ENCODE peak calls at places on chromosomes 2 and 18, in nine cellular contexts. One of them, this sample, is unnamed.
A peak's percentile ranks its signal among the peaks of the same experiment; 100 is the strongest.

GRCh38 chr2:138601438-138602165 is 100.0 kb downstream of the SPOPL start:
- DNase-seq in aorta: no peak
- DNase-seq in dorsolateral prefrontal cortex: no peak
- DNase-seq in AG04450: no peak
- DNase-seq in astrocyte of the spinal cord: peak; percentile 4
- DNase-seq in WERI-Rb-1: no peak
- DNase-seq in tibial artery: no peak
- DNase-seq in CD8-positive, alpha-beta T cell: no peak
- DNase-seq in CD8-positive, alpha-beta memory T cell: no peak
- DNase-seq in this sample: no peak

GRCh38 chr2:207625014-207625755 is at the start of gene METTL21A:
- DNase-seq in dorsolateral prefrontal cortex: peak; percentile 88
- DNase-seq in aorta: peak; percentile 90
- DNase-seq in tibial artery: peak; percentile 75
- DNase-seq in CD8-positive, alpha-beta T cell: peak; percentile 93
- DNase-seq in astrocyte of the spinal cord: peak; percentile 90
- DNase-seq in AG04450: no peak
- DNase-seq in WERI-Rb-1: peak; percentile 91
- DNase-seq in CD8-positive, alpha-beta memory T cell: peak; percentile 96
- DNase-seq in this sample: peak; percentile 99

GRCh38 chr2:197168705-197169104 is 141.9 kb downstream of the ANKRD44 start:
- DNase-seq in CD8-positive, alpha-beta T cell: peak; percentile 77
- DNase-seq in aorta: peak; percentile 73
- DNase-seq in WERI-Rb-1: peak; percentile 73
- DNase-seq in astrocyte of the spinal cord: peak; percentile 61
- DNase-seq in tibial artery: peak; percentile 61
- DNase-seq in CD8-positive, alpha-beta memory T cell: peak; percentile 71
- DNase-seq in dorsolateral prefrontal cortex: peak; percentile 25
- DNase-seq in AG04450: no peak
- DNase-seq in this sample: peak; percentile 86

GRCh38 chr18:79523738-79524180 is 128.0 kb downstream of the NFATC1 start:
- DNase-seq in tibial artery: peak; percentile 19
- DNase-seq in aorta: peak; percentile 48
- DNase-seq in AG04450: no peak
- DNase-seq in WERI-Rb-1: no peak
- DNase-seq in CD8-positive, alpha-beta T cell: peak; percentile 73
- DNase-seq in astrocyte of the spinal cord: no peak
- DNase-seq in CD8-positive, alpha-beta memory T cell: peak; percentile 87
- DNase-seq in dorsolateral prefrontal cortex: no peak
- DNase-seq in this sample: peak; percentile 75

GRCh38 chr18:5478261-5478660 is 65.5 kb downstream of the EPB41L3 start:
- DNase-seq in AG04450: no peak
- DNase-seq in aorta: no peak
- DNase-seq in CD8-positive, alpha-beta memory T cell: no peak
- DNase-seq in astrocyte of the spinal cord: no peak
- DNase-seq in dorsolateral prefrontal cortex: no peak
- DNase-seq in CD8-positive, alpha-beta T cell: no peak
- DNase-seq in tibial artery: no peak
- DNase-seq in WERI-Rb-1: no peak
- DNase-seq in this sample: no peak

GRCh38 chr2:150482667-150483260 is 4.7 kb downstream of the RND3 start:
- DNase-seq in AG04450: no peak
- DNase-seq in tibial artery: no peak
- DNase-seq in WERI-Rb-1: no peak
- DNase-seq in CD8-positive, alpha-beta T cell: no peak
- DNase-seq in astrocyte of the spinal cord: no peak
- DNase-seq in aorta: no peak
- DNase-seq in dorsolateral prefrontal cortex: no peak
- DNase-seq in CD8-positive, alpha-beta memory T cell: no peak
- DNase-seq in this sample: no peak

GRCh38 chr2:238856713-238857567 is 9.1 kb downstream of the TWIST2 start:
- DNase-seq in CD8-positive, alpha-beta T cell: no peak
- DNase-seq in CD8-positive, alpha-beta memory T cell: no peak
- DNase-seq in dorsolateral prefrontal cortex: no peak
- DNase-seq in aorta: no peak
- DNase-seq in WERI-Rb-1: no peak
- DNase-seq in tibial artery: no peak
- DNase-seq in AG04450: no peak
- DNase-seq in astrocyte of the spinal cord: no peak
- DNase-seq in this sample: no peak

GRCh38 chr18:45658756-45659155 is 43.5 kb downstream of the SLC14A2 start:
- DNase-seq in astrocyte of the spinal cord: peak; percentile 29
- DNase-seq in CD8-positive, alpha-beta T cell: no peak
- DNase-seq in dorsolateral prefrontal cortex: no peak
- DNase-seq in tibial artery: no peak
- DNase-seq in WERI-Rb-1: no peak
- DNase-seq in AG04450: no peak
- DNase-seq in CD8-positive, alpha-beta memory T cell: no peak
- DNase-seq in aorta: no peak
- DNase-seq in this sample: no peak

DNA sequence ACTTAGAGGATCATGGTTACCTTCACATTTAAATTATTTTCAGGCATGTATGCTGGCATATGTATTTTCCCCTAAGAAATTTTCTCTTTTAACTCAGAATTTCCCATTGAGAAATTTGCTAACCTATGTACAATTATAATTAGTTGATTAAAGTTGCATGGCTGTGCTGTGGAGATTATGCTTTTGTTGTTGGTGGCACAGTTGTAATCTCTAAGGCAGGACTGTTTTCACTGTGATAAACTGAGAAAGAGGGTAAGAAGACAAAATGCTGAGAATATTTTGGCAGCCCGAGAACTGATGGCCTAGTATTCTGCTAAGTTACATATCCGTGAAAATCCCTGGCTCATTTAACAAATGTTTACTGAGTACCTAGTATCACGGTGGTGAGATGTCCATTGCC is 1.4 kb downstream of the VRK2 start:
- DNase-seq in tibial artery: no peak
- DNase-seq in CD8-positive, alpha-beta T cell: no peak
- DNase-seq in CD8-positive, alpha-beta memory T cell: no peak
- DNase-seq in astrocyte of the spinal cord: no peak
- DNase-seq in aorta: no peak
- DNase-seq in WERI-Rb-1: no peak
- DNase-seq in AG04450: no peak
- DNase-seq in dorsolateral prefrontal cortex: no peak
- DNase-seq in this sample: no peak
- H3K4me3 ChIP-seq in tibial artery: no peak overlapping the region
- H3K4me3 ChIP-seq in CD8-positive, alpha-beta T cell: no peak overlapping the region
- H3K4me3 ChIP-seq in CD8-positive, alpha-beta memory T cell: no peak overlapping the region
- H3K4me3 ChIP-seq in astrocyte of the spinal cord: no peak overlapping the region
- H3K4me3 ChIP-seq in aorta: no peak overlapping the region
- H3K4me3 ChIP-seq in WERI-Rb-1: no peak overlapping the region
- H3K4me3 ChIP-seq in AG04450: no peak overlapping the region
- H3K4me3 ChIP-seq in dorsolateral prefrontal cortex: no peak overlapping the region
- H3K4me3 ChIP-seq in this sample: peak overlapping the region; percentile 85

GRCh38 chr2:62662131-62662530 is 43.4 kb upstream of the EHBP1 start:
- DNase-seq in dorsolateral prefrontal cortex: no peak
- DNase-seq in CD8-positive, alpha-beta memory T cell: no peak
- DNase-seq in astrocyte of the spinal cord: no peak
- DNase-seq in tibial artery: no peak
- DNase-seq in WERI-Rb-1: no peak
- DNase-seq in AG04450: no peak
- DNase-seq in aorta: no peak
- DNase-seq in CD8-positive, alpha-beta T cell: no peak
- DNase-seq in this sample: no peak

GRCh38 chr2:62657752-62658151 is 47.8 kb upstream of the EHBP1 start:
- DNase-seq in CD8-positive, alpha-beta memory T cell: no peak
- DNase-seq in CD8-positive, alpha-beta T cell: no peak
- DNase-seq in aorta: no peak
- DNase-seq in astrocyte of the spinal cord: no peak
- DNase-seq in dorsolateral prefrontal cortex: no peak
- DNase-seq in WERI-Rb-1: no peak
- DNase-seq in AG04450: no peak
- DNase-seq in tibial artery: no peak
- DNase-seq in this sample: no peak

GRCh38 chr2:62660582-62661262 is 44.8 kb upstream of the EHBP1 start:
- DNase-seq in astrocyte of the spinal cord: peak; percentile 91
- DNase-seq in tibial artery: no peak
- DNase-seq in WERI-Rb-1: no peak
- DNase-seq in CD8-positive, alpha-beta memory T cell: no peak
- DNase-seq in dorsolateral prefrontal cortex: no peak
- DNase-seq in CD8-positive, alpha-beta T cell: no peak
- DNase-seq in AG04450: peak; percentile 59
- DNase-seq in aorta: no peak
- DNase-seq in this sample: no peak

GRCh38 chr2:62661263-62661635 is 44.3 kb upstream of the EHBP1 start:
- DNase-seq in CD8-positive, alpha-beta memory T cell: no peak
- DNase-seq in aorta: no peak
- DNase-seq in CD8-positive, alpha-beta T cell: no peak
- DNase-seq in dorsolateral prefrontal cortex: no peak
- DNase-seq in AG04450: no peak
- DNase-seq in astrocyte of the spinal cord: no peak
- DNase-seq in WERI-Rb-1: no peak
- DNase-seq in tibial artery: no peak
- DNase-seq in this sample: no peak

DNA sequence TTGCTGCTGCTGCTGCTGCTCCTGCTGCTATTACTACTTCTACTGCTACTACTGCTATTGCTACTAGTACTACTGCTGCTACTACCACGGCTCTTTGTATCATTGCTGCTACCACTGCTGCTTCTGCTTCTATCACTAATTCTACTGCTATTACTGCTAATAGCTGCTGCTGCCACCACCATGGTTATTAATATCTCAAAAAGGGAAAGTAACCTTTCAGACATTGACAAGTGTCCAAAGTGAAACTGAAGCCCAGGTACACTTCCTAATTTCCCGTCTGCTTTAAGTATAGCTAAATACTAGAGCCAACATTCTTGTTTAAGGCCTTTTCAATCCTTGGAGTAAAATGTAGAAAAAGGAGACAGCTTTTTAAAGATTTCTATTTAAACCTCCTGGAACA is 45.4 kb upstream of the EHBP1 start:
- DNase-seq in dorsolateral prefrontal cortex: no peak
- DNase-seq in CD8-positive, alpha-beta memory T cell: no peak
- DNase-seq in WERI-Rb-1: no peak
- DNase-seq in astrocyte of the spinal cord: peak; percentile 18
- DNase-seq in aorta: no peak
- DNase-seq in AG04450: no peak
- DNase-seq in CD8-positive, alpha-beta T cell: no peak
- DNase-seq in tibial artery: no peak
- DNase-seq in this sample: no peak
- H3K4me3 ChIP-seq in dorsolateral prefrontal cortex: no peak overlapping the region
- H3K4me3 ChIP-seq in CD8-positive, alpha-beta memory T cell: no peak overlapping the region
- H3K4me3 ChIP-seq in WERI-Rb-1: no peak overlapping the region
- H3K4me3 ChIP-seq in astrocyte of the spinal cord: no peak overlapping the region
- H3K4me3 ChIP-seq in aorta: no peak overlapping the region
- H3K4me3 ChIP-seq in AG04450: no peak overlapping the region
- H3K4me3 ChIP-seq in CD8-positive, alpha-beta T cell: no peak overlapping the region
- H3K4me3 ChIP-seq in tibial artery: no peak overlapping the region
- H3K4me3 ChIP-seq in this sample: no peak overlapping the region

DNA sequence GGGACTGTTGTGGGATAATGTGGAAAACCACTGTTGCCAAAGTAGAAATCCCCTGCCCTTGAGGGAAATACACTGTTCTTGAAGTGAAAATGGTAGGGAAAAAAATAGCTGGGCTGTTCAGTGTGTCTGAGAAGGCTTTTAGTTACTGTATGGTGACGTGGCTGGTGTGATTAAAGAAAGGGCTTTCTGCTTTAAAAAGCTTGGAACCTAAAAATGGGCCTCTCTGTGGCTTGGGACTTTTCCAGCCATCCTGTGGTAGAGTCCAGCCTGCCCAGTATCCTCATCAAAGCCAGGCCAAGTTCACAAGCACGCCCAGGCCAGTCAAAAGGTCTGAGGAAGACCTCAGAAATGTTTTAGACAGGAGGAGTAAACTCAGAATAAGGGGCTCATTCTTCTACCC is 6.9 kb downstream of the MGAT5 start:
- DNase-seq in CD8-positive, alpha-beta memory T cell: no peak
- DNase-seq in dorsolateral prefrontal cortex: no peak
- DNase-seq in CD8-positive, alpha-beta T cell: no peak
- DNase-seq in astrocyte of the spinal cord: peak; percentile 92
- DNase-seq in aorta: peak; percentile 55
- DNase-seq in AG04450: peak; percentile 71
- DNase-seq in tibial artery: no peak
- DNase-seq in WERI-Rb-1: no peak
- DNase-seq in this sample: no peak
- H3K4me3 ChIP-seq in CD8-positive, alpha-beta memory T cell: no peak overlapping the region
- H3K4me3 ChIP-seq in dorsolateral prefrontal cortex: no peak overlapping the region
- H3K4me3 ChIP-seq in CD8-positive, alpha-beta T cell: no peak overlapping the region
- H3K4me3 ChIP-seq in astrocyte of the spinal cord: no peak overlapping the region
- H3K4me3 ChIP-seq in aorta: no peak overlapping the region
- H3K4me3 ChIP-seq in AG04450: no peak overlapping the region
- H3K4me3 ChIP-seq in tibial artery: no peak overlapping the region
- H3K4me3 ChIP-seq in WERI-Rb-1: no peak overlapping the region
- H3K4me3 ChIP-seq in this sample: no peak overlapping the region

GRCh38 chr2:11744631-11745394 is 1.6 kb upstream of the LPIN1 start:
- DNase-seq in aorta: no peak
- DNase-seq in tibial artery: no peak
- DNase-seq in dorsolateral prefrontal cortex: peak; percentile 41
- DNase-seq in CD8-positive, alpha-beta T cell: no peak
- DNase-seq in astrocyte of the spinal cord: peak; percentile 53
- DNase-seq in AG04450: no peak
- DNase-seq in WERI-Rb-1: peak; percentile 93
- DNase-seq in CD8-positive, alpha-beta memory T cell: no peak
- DNase-seq in this sample: peak; percentile 58

GRCh38 chr2:11742702-11743530 is 3.5 kb upstream of the LPIN1 start:
- DNase-seq in CD8-positive, alpha-beta memory T cell: no peak
- DNase-seq in WERI-Rb-1: no peak
- DNase-seq in astrocyte of the spinal cord: no peak
- DNase-seq in dorsolateral prefrontal cortex: no peak
- DNase-seq in CD8-positive, alpha-beta T cell: no peak
- DNase-seq in AG04450: no peak
- DNase-seq in aorta: no peak
- DNase-seq in tibial artery: no peak
- DNase-seq in this sample: no peak

GRCh38 chr2:11743531-11743815 is 3.0 kb upstream of the LPIN1 start:
- DNase-seq in CD8-positive, alpha-beta memory T cell: no peak
- DNase-seq in CD8-positive, alpha-beta T cell: no peak
- DNase-seq in WERI-Rb-1: no peak
- DNase-seq in dorsolateral prefrontal cortex: no peak
- DNase-seq in aorta: no peak
- DNase-seq in AG04450: no peak
- DNase-seq in tibial artery: no peak
- DNase-seq in astrocyte of the spinal cord: no peak
- DNase-seq in this sample: no peak

GRCh38 chr2:11742317-11742701 is 4.1 kb upstream of the LPIN1 start:
- DNase-seq in tibial artery: no peak
- DNase-seq in dorsolateral prefrontal cortex: no peak
- DNase-seq in aorta: no peak
- DNase-seq in astrocyte of the spinal cord: no peak
- DNase-seq in WERI-Rb-1: no peak
- DNase-seq in AG04450: no peak
- DNase-seq in CD8-positive, alpha-beta T cell: no peak
- DNase-seq in CD8-positive, alpha-beta memory T cell: no peak
- DNase-seq in this sample: no peak

DNA sequence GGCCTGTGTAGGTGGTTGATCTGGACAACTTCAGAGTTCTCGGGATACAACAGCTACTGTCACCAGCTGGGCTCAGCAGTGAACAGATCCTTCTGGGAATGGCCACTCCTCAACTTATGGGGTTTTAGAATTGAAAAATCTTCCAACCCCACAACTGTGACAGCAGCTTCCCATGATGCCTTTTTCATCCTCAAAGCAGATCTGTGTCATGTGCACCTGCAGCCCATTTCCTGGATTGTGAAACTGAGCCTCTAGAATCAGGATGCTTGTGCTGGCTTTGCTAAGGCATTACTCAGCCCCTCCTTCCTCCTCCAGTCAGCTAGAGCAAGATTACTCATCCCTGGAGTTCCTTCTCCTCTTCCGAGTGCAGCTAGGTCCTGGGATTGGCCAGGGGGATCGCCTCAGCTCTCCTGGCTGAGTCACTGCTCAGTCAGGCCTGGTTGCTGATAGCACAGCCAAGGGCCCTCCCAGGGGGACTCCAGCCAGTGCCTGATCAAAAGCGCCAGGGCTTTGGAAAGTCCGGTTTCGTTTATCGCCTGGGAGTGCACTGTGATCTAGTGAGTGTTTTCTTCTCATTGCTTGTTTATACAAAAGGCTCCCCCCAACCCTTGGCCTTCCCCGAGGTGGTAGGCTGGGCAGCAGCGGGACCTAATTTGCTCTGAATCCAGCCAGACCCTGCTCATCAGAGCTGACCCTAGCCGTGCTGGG is 2.4 kb upstream of the LPIN1 start:
- DNase-seq in CD8-positive, alpha-beta T cell: peak; percentile 69
- DNase-seq in dorsolateral prefrontal cortex: peak; percentile 90
- DNase-seq in AG04450: peak; percentile 99
- DNase-seq in astrocyte of the spinal cord: peak; percentile 99
- DNase-seq in aorta: peak; percentile 97
- DNase-seq in CD8-positive, alpha-beta memory T cell: peak; percentile 85
- DNase-seq in WERI-Rb-1: peak; percentile 98
- DNase-seq in tibial artery: peak; percentile 96
- DNase-seq in this sample: peak; percentile 98
- H3K4me3 ChIP-seq in CD8-positive, alpha-beta T cell: no peak overlapping the region
- H3K4me3 ChIP-seq in dorsolateral prefrontal cortex: peak overlapping the region; percentile 18
- H3K4me3 ChIP-seq in AG04450: peak overlapping the region; percentile 52
- H3K4me3 ChIP-seq in astrocyte of the spinal cord: peak overlapping the region; percentile 7
- H3K4me3 ChIP-seq in aorta: no peak overlapping the region
- H3K4me3 ChIP-seq in CD8-positive, alpha-beta memory T cell: peak overlapping the region; percentile 16
- H3K4me3 ChIP-seq in WERI-Rb-1: peak overlapping the region; percentile 35
- H3K4me3 ChIP-seq in tibial artery: peak overlapping the region; percentile 7
- H3K4me3 ChIP-seq in this sample: no peak overlapping the region

This sample was measured in NB4.